ENCODE peak calls at places on chromosomes 1 and 21, in five cellular contexts. S is lung, N is GM23338, Z is cardiac muscle cell, Y is HCT116. X is an unnamed sample.
A peak's percentile ranks its signal among the peaks of the same experiment; 100 is the strongest.

GRCh38 chr1:29145739-29146437 is 22.2 kb upstream of the TMEM200B start:
- DNase-seq in S (no peak), N (no peak), Z (peak; percentile 63), Y (no peak), X (no peak)

GRCh38 chr1:36303650-36304360 is 2.4 kb upstream of the SH3D21 start:
- DNase-seq in S (no peak), N (no peak), Z (no peak), Y (no peak), X (no peak)

GRCh38 chr1:211174375-211174774 is 40.4 kb upstream of the KCNH1 start:
- DNase-seq in S (no peak), N (no peak), Z (no peak), Y (no peak), X (no peak)

GRCh38 chr1:74457269-74457668 is 55.1 kb downstream of the LRRC53 start:
- DNase-seq in S (no peak), N (no peak), Z (no peak), Y (no peak), X (no peak)

GRCh38 chr1:65330822-65331221 is 21.5 kb downstream of the DNAJC6 start:
- DNase-seq in S (no peak), N (peak; percentile 83), Z (no peak), Y (no peak), X (no peak)

GRCh38 chr1:81158592-81158991 is 642.1 kb upstream of the ADGRL2 start:
- DNase-seq in S (no peak), N (no peak), Z (peak; percentile 54), Y (no peak), X (no peak)

GRCh38 chr1:7922301-7922700 is 18.3 kb downstream of the TNFRSF9 start:
- DNase-seq in S (no peak), N (no peak), Z (peak; percentile 20), Y (no peak), X (no peak)

GRCh38 chr1:108703939-108704338 is 8.8 kb upstream of the FNDC7 start:
- DNase-seq in S (no peak), N (no peak), Z (no peak), Y (no peak), X (no peak)

GRCh38 chr1:244844155-244845121 is 9.0 kb downstream of the COX20 start:
- DNase-seq in S (no peak), N (no peak), Z (no peak), Y (no peak), X (no peak)

GRCh38 chr1:145927916-145928647 is 798 bp upstream of the RBM8A start:
- DNase-seq in S (no peak), N (no peak), Z (no peak), Y (no peak), X (no peak)

GRCh38 chr1:219931033-219931432 is 2.7 kb upstream of the SLC30A10 start:
- DNase-seq in S (no peak), N (peak; percentile 23), Z (peak; percentile 12), Y (no peak), X (no peak)

GRCh38 chr1:204343850-204344249 is 15.9 kb downstream of the PLEKHA6 start:
- DNase-seq in S (no peak), N (no peak), Z (no peak), Y (no peak), X (no peak)

GRCh38 chr21:41195311-41195710 is 27.4 kb downstream of the BACE2 start:
- DNase-seq in S (no peak), N (no peak), Z (no peak), Y (no peak), X (no peak)

GRCh38 chr1:25487628-25488027 is 55.8 kb upstream of the LDLRAP1 start:
- DNase-seq in S (no peak), N (peak; percentile 58), Z (no peak), Y (no peak), X (no peak)

GRCh38 chr1:209411491-209411929 is 172.0 kb upstream of the CAMK1G start:
- DNase-seq in S (no peak), N (no peak), Z (peak; percentile 22), Y (no peak), X (no peak)

DNA sequence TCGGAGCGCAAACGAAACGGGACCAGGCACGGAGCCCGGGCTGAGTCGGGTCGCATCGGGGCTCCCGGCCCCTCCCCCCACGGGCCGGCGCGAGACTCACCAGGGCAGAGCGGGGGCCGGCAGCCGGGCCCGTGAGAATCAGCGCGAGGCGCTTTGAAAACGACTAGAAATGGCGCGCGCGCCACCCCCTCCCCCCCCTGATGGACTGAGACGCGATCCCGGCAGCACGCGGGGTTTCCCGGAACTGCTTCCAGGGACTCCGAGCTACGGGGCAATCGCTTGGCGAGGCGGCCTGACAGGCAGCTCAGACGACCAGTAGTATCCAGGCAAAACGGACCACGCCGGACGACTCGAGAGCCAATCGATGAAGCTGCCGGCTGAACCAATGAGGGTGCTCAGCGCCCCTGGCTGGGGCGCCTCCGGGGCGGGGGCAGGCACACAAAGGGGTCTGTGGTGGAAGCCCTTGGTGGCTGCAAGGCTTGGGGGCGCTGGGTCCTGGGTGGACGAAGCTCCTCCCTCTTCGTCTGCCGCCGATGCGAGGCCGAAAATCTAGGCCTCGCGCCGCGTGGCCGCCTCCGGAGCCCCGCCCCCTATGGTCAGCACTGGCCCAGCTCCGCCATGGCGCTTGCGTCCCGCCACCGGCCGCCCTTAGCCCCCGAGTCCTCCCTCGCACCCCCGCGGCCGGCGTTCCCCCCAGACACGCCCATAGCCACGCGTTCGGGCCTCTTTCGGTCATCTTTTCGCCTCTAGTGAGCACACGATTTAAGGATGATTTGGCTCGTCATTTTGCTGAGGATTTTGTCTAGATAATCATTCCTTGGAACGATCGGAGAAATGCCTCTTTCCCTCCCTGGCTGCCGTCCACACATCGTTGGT is at the start of gene HNRNPR:
- DNase-seq in S (peak; percentile 100), N (peak; percentile 100), Z (peak; percentile 100), Y (peak; percentile 100), X (peak; percentile 99)
- TF ChIP-seq CTCF in S (no peak), N (no peak), Z (no peak), Y (no peak), X (no peak)

GRCh38 chr1:234409328-234409727 is 36.1 kb downstream of the COA6 start:
- DNase-seq in S (no peak), N (no peak), Z (no peak), Y (no peak), X (no peak)
- TF ChIP-seq CTCF in S (no peak), N (peak; percentile 19), Z (no peak), Y (peak; percentile 30), X (no peak)

GRCh38 chr1:86687595-86687994 is 16.8 kb upstream of the SH3GLB1 start:
- DNase-seq in S (no peak), N (no peak), Z (peak; percentile 47), Y (no peak), X (no peak)
- TF ChIP-seq CTCF in S (no peak), N (no peak), Z (no peak), Y (no peak), X (no peak)

DNA sequence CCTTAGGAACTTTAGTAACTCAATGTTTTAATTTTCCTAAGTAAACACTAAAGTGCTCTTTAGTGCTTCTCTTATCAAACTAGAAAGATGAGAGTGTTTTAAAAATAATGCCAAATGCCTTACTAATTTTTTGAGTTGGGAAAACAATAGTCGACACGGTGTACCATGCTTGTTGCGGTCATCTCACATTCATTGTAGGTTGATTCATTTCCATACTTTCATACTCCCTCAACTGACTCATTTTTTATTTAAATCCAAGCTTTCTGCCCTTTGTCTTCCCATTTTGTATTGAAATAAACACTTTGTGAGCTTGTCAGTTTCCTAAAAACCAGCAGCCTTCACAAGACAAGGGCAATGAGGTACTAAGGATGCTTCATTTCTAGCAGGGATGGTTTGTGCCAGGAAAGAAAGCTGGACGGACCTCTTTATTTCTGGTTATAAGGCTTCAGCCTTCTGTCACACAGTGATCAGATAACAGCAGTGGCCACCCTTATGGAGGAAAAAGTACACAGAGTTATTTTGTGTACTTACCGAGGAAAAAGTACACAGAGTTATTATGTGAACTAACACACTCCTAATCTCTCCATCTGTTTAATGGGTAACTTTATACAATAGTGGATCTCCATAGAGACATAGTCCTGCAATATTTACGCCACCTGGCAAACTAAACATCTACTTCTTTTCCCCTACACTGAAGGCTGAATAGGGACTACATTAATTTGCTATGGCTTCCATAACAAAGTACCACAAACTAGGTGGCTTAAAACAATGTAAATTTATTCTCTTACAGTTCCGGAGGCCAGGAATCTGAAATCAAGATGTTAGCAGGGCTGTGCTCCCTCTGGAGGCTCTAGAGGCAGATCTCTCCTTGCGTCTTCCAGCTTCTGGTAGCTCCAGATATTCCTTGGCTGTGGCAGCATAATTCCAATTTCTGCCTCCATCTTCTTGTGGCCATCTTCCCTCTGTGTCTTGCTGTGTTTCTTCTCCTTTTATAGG is 13.0 kb upstream of the CCDC190 start:
- DNase-seq in S (no peak), N (peak; percentile 30), Z (peak; percentile 79), Y (no peak), X (no peak)
- TF ChIP-seq CTCF in S (no peak), N (peak; percentile 19), Z (peak; percentile 44), Y (no peak), X (no peak)

GRCh38 chr1:169694304-169694703 is 17.1 kb downstream of the SELL start:
- DNase-seq in S (no peak), N (peak; percentile 19), Z (no peak), Y (no peak), X (no peak)
- TF ChIP-seq CTCF in S (no peak), N (peak; percentile 30), Z (no peak), Y (peak; percentile 19), X (no peak)

GRCh38 chr1:48677306-48678287 is 99.1 kb downstream of the BEND5 start:
- DNase-seq in S (peak; percentile 73), N (peak; percentile 92), Z (peak; percentile 72), Y (peak; percentile 37), X (peak; percentile 60)
- TF ChIP-seq CTCF in S (peak; percentile 30), N (peak; percentile 69), Z (peak; percentile 74), Y (peak; percentile 75), X (peak; percentile 60)

DNA sequence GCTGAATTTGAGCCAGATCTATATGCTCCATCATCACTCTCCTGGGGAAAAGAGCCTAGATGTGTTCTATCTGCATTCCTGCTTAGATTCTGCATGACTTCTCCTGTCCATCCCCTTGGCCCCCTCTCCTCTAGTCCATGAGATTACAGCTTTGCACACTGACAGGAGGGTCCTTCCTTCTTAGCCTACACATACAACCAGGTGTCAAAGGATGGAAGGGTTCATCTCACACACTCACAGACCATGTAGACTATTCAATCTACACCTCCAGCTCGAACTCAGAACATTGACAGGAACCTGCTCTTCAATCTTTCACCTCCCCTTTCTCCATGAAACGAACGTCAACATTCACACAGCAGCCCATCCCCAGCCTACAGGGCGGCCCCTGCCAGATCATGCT is 13.8 kb downstream of the C1orf116 start:
- DNase-seq in S (no peak), N (no peak), Z (no peak), Y (no peak), X (no peak)
- TF ChIP-seq CTCF in S (no peak), N (no peak), Z (no peak), Y (no peak), X (no peak)

GRCh38 chr21:45136927-45137611 is 62.7 kb downstream of the ADARB1 start:
- DNase-seq in S (peak; percentile 75), N (peak; percentile 96), Z (peak; percentile 92), Y (peak; percentile 57), X (peak; percentile 86)
- TF ChIP-seq CTCF in S (peak; percentile 58), N (peak; percentile 81), Z (peak; percentile 89), Y (peak; percentile 90), X (peak; percentile 82)

DNA sequence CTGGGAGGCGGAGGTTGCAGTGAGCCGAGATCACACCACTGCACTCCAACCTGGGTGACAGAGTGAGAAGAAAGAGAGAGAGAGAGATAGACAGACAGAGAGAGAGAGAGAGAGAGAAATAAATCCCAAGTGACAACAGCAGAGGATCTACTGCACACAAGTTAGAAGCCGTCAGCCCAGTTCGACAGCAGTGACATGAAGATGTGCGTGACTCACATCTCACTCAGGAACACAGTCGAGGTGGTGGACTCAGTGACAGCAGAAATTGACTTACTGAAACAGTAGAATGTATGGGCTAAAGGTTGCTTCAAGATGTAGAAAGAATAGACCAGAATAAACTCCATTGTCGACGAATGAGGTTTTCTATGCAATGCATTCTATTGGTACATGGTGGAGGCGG is 77.0 kb upstream of the KRTAP19-8 start:
- DNase-seq in S (no peak), N (no peak), Z (no peak), Y (no peak), X (no peak)
- TF ChIP-seq CTCF in S (no peak), N (no peak), Z (no peak), Y (no peak), X (no peak)

X was measured in GM13976.